ENCODE peak calls at places on chromosomes 5 and 9, in seven cellular contexts. J is H9, Y is substantia nigra, F is T-helper 2 cell, B is astrocyte of the spinal cord, K is ELR, H is T follicular helper cell. R is an unnamed sample.

GRCh38 chr5:171785517-171785916 is at the start of gene SMIM23:
- DNase-seq in J (no peak), Y (no peak), F (no peak), B (no peak), K (no peak), H (no peak), R (no peak)

GRCh38 chr5:134242146-134242545 is 16.3 kb upstream of the PPP2CA start:
- DNase-seq in J (no peak), Y (peak), F (no peak), B (peak), K (peak), H (no peak), R (no peak)

GRCh38 chr5:58224661-58225060 is 235.2 kb downstream of the PLK2 start:
- DNase-seq in J (no peak), Y (no peak), F (peak), B (no peak), K (no peak), H (no peak), R (no peak)

GRCh38 chr5:138840100-138840499 is 35.0 kb downstream of the LRRTM2 start:
- DNase-seq in J (no peak), Y (no peak), F (no peak), B (no peak), K (no peak), H (no peak), R (no peak)

GRCh38 chr5:42811591-42812392 is at the start of gene SELENOP:
- DNase-seq in J (no peak), Y (peak), F (peak), B (peak), K (no peak), H (no peak), R (no peak)

GRCh38 chr5:39521098-39521860 is 96.5 kb upstream of the DAB2 start:
- DNase-seq in J (no peak), Y (no peak), F (no peak), B (no peak), K (no peak), H (no peak), R (no peak)

GRCh38 chr9:131277673-131278420 is 1.5 kb upstream of the FAM78A start:
- DNase-seq in J (peak), Y (peak), F (peak), B (peak), K (peak), H (peak), R (peak)

GRCh38 chr9:69937358-69937757 is 106.3 kb upstream of the MAMDC2 start:
- DNase-seq in J (no peak), Y (no peak), F (no peak), B (no peak), K (peak), H (no peak), R (no peak)

GRCh38 chr5:66209350-66209749 is 65.2 kb downstream of the SREK1 start:
- DNase-seq in J (peak), Y (no peak), F (no peak), B (no peak), K (peak), H (no peak), R (no peak)

GRCh38 chr9:22645893-22646292 is 199.3 kb downstream of the DMRTA1 start:
- DNase-seq in J (no peak), Y (no peak), F (no peak), B (peak), K (no peak), H (no peak), R (no peak)